ENCODE peak calls at places on chromosomes 16 and 17, in five cellular contexts. R, Z, E, K and P are unnamed samples. For H3K4me1, the result is how much of the 10 kb centered on the place peaks cover.

GRCh38 chr17:31175237-31175636 is 80.5 kb downstream of the NF1 start:
- DNase-seq in R (no peak), Z (no peak), E (no peak), K (no peak), P (no peak)

GRCh38 chr16:19517424-19518089 is 4.3 kb downstream of the GDE1 start:
- DNase-seq in R (no peak), Z (no peak), E (no peak), K (no peak), P (no peak)

GRCh38 chr17:77373298-77374169 is 232.8 kb downstream of the SEC14L1 start:
- DNase-seq in R (peak), Z (no peak), E (peak), K (peak), P (peak)

GRCh38 chr17:2124391-2124790 is 69.5 kb downstream of the HIC1 start:
- DNase-seq in R (no peak), Z (no peak), E (no peak), K (no peak), P (no peak)

GRCh38 chr17:13746379-13746778 is 144.7 kb upstream of the HS3ST3A1 start:
- DNase-seq in R (no peak), Z (peak), E (peak), K (no peak), P (no peak)

GRCh38 chr16:83803811-83804210 is 4.0 kb upstream of the HSBP1 start:
- DNase-seq in R (no peak), Z (no peak), E (no peak), K (no peak), P (no peak)

GRCh38 chr17:58661499-58661898 is 30.3 kb downstream of the TEX14 start:
- DNase-seq in R (no peak), Z (no peak), E (no peak), K (no peak), P (no peak)

GRCh38 chr17:82961366-82962162 is 117.8 kb upstream of the METRNL start:
- DNase-seq in R (no peak), Z (no peak), E (no peak), K (no peak), P (no peak)

GRCh38 chr17:81094744-81095607 is 60.0 kb downstream of the BAIAP2 start:
- DNase-seq in R (peak), Z (peak), E (peak), K (peak), P (peak)

GRCh38 chr17:40121191-40121885 is 433 bp upstream of the MSL1 start:
- DNase-seq in R (peak), Z (peak), E (peak), K (no peak), P (no peak)

GRCh38 chr16:71383054-71383773 is 24.7 kb downstream of the CALB2 start:
- DNase-seq in R (no peak), Z (no peak), E (no peak), K (no peak), P (no peak)

GRCh38 chr16:2032285-2033056 is 5.8 kb downstream of the NHERF2 start:
- DNase-seq in R (no peak), Z (no peak), E (no peak), K (no peak), P (no peak)

GRCh38 chr17:80850817-80851216 is 140.8 kb upstream of the CHMP6 start:
- DNase-seq in R (no peak), Z (no peak), E (no peak), K (no peak), P (no peak)

GRCh38 chr16:83561876-83562275 is 245.9 kb upstream of the HSBP1 start:
- DNase-seq in R (no peak), Z (peak), E (no peak), K (no peak), P (no peak)

GRCh38 chr16:533391-534088 is 6.0 kb downstream of the CAPN15 start:
- DNase-seq in R (no peak), Z (peak), E (no peak), K (no peak), P (no peak)

GRCh38 chr17:79388556-79389295 is 222.1 kb downstream of the RBFOX3 start:
- DNase-seq in R (no peak), Z (peak), E (peak), K (no peak), P (no peak)

GRCh38 chr16:27426423-27427408 is 24.7 kb downstream of the IL21R start:
- DNase-seq in R (peak), Z (no peak), E (peak), K (peak), P (peak)

GRCh38 chr17:28744104-28744801 is 442 bp downstream of the TRAF4 start:
- DNase-seq in R (peak), Z (peak), E (no peak), K (peak), P (peak)

GRCh38 chr16:74984194-74984669 is 691 bp downstream of the WDR59 start:
- DNase-seq in R (no peak), Z (no peak), E (no peak), K (peak), P (peak)

GRCh38 chr17:77264617-77265230 is 124.0 kb downstream of the SEC14L1 start:
- DNase-seq in R (no peak), Z (no peak), E (no peak), K (no peak), P (no peak)

GRCh38 chr17:64412944-64413381 is 22.3 kb upstream of the PECAM1 start:
- DNase-seq in R (no peak), Z (no peak), E (no peak), K (no peak), P (no peak)

GRCh38 chr16:75860654-75861053 is 134.4 kb upstream of the CPHXL start:
- DNase-seq in R (no peak), Z (peak), E (no peak), K (no peak), P (no peak)

GRCh38 chr16:88549671-88550643 is 20.2 kb upstream of the ZC3H18 start:
- DNase-seq in R (no peak), Z (no peak), E (no peak), K (no peak), P (no peak)
- H3K4me1 ChIP-seq in R (under half), Z (under half), E (under half), K (under half), P (under half)

GRCh38 chr16:24734382-24734781 is 4.9 kb downstream of the TNRC6A start:
- DNase-seq in R (no peak), Z (no peak), E (no peak), K (no peak), P (no peak)
- H3K27ac ChIP-seq in R (peak), Z (no peak), E (peak), K (no peak), P (no peak)

GRCh38 chr17:41631025-41631889 is 6.9 kb upstream of the KRT17 start:
- DNase-seq in R (no peak), Z (no peak), E (no peak), K (no peak), P (no peak)
- H3K4me1 ChIP-seq in R (under half), Z (under half), E (under half), K (under half), P (under half)

GRCh38 chr17:50181155-50181554 is 15.3 kb downstream of the SGCA start:
- DNase-seq in R (no peak), Z (no peak), E (no peak), K (no peak), P (no peak)
- H3K27ac ChIP-seq in R (peak), Z (no peak), E (no peak), K (no peak), P (no peak)